ENCODE peak calls at places on chromosomes 7 and 10, in five cellular contexts. One of them, this sample, is unnamed.

GRCh38 chr10:63614371-63614891 is 93.2 kb downstream of the REEP3 start:
- DNase-seq in lung: no peak
- DNase-seq in nephron progenitor cell: no peak
- DNase-seq in mesothelial cell of epicardium: no peak
- DNase-seq in heart left ventricle: peak
- DNase-seq in this sample: no peak

GRCh38 chr10:47165711-47166404 is 134.1 kb upstream of the GDF10 start:
- DNase-seq in lung: peak
- DNase-seq in mesothelial cell of epicardium: no peak
- DNase-seq in nephron progenitor cell: no peak
- DNase-seq in heart left ventricle: peak
- DNase-seq in this sample: no peak

GRCh38 chr7:149664176-149664575 is 109.2 kb downstream of the ZNF467 start:
- DNase-seq in heart left ventricle: no peak
- DNase-seq in mesothelial cell of epicardium: no peak
- DNase-seq in nephron progenitor cell: no peak
- DNase-seq in lung: no peak
- DNase-seq in this sample: no peak

GRCh38 chr7:141511370-141512335 is 39.6 kb upstream of the AGK start:
- DNase-seq in lung: no peak
- DNase-seq in heart left ventricle: no peak
- DNase-seq in mesothelial cell of epicardium: no peak
- DNase-seq in nephron progenitor cell: peak
- DNase-seq in this sample: no peak

GRCh38 chr10:120607016-120607709 is 150.1 kb downstream of the PLPP4 start:
- DNase-seq in nephron progenitor cell: no peak
- DNase-seq in heart left ventricle: no peak
- DNase-seq in mesothelial cell of epicardium: no peak
- DNase-seq in lung: no peak
- DNase-seq in this sample: no peak

GRCh38 chr7:17485368-17485767 is 186.9 kb downstream of the AHR start:
- DNase-seq in lung: no peak
- DNase-seq in mesothelial cell of epicardium: no peak
- DNase-seq in nephron progenitor cell: no peak
- DNase-seq in heart left ventricle: no peak
- DNase-seq in this sample: no peak

GRCh38 chr10:15223174-15223573 is 54.7 kb upstream of the NMT2 start:
- DNase-seq in heart left ventricle: no peak
- DNase-seq in nephron progenitor cell: no peak
- DNase-seq in mesothelial cell of epicardium: no peak
- DNase-seq in lung: no peak
- DNase-seq in this sample: no peak

GRCh38 chr10:71725998-71726672 is 6.6 kb upstream of the C10orf105 start:
- DNase-seq in lung: no peak
- DNase-seq in heart left ventricle: no peak
- DNase-seq in mesothelial cell of epicardium: no peak
- DNase-seq in nephron progenitor cell: peak
- DNase-seq in this sample: no peak

GRCh38 chr10:62727935-62728334 is 76.6 kb upstream of the ADO start:
- DNase-seq in nephron progenitor cell: no peak
- DNase-seq in heart left ventricle: no peak
- DNase-seq in mesothelial cell of epicardium: no peak
- DNase-seq in lung: no peak
- DNase-seq in this sample: no peak

GRCh38 chr10:33952692-33953360 is 618.4 kb upstream of the NRP1 start:
- DNase-seq in mesothelial cell of epicardium: no peak
- DNase-seq in nephron progenitor cell: no peak
- DNase-seq in heart left ventricle: no peak
- DNase-seq in lung: no peak
- DNase-seq in this sample: no peak

GRCh38 chr7:55099086-55099831 is 80.4 kb downstream of the EGFR start:
- DNase-seq in nephron progenitor cell: no peak
- DNase-seq in lung: no peak
- DNase-seq in heart left ventricle: no peak
- DNase-seq in mesothelial cell of epicardium: no peak
- DNase-seq in this sample: no peak

GRCh38 chr10:131127122-131127589 is 184.4 kb downstream of the TCERG1L start:
- DNase-seq in heart left ventricle: no peak
- DNase-seq in mesothelial cell of epicardium: no peak
- DNase-seq in nephron progenitor cell: no peak
- DNase-seq in lung: no peak
- DNase-seq in this sample: no peak

GRCh38 chr7:155491812-155492211 is 33.9 kb downstream of the EN2 start:
- DNase-seq in nephron progenitor cell: no peak
- DNase-seq in mesothelial cell of epicardium: no peak
- DNase-seq in lung: no peak
- DNase-seq in heart left ventricle: no peak
- DNase-seq in this sample: no peak

GRCh38 chr10:113232928-113233511 is 283.0 kb downstream of the TCF7L2 start:
- DNase-seq in lung: peak
- DNase-seq in mesothelial cell of epicardium: no peak
- DNase-seq in heart left ventricle: no peak
- DNase-seq in nephron progenitor cell: no peak
- DNase-seq in this sample: no peak

GRCh38 chr7:119175916-119176627 is 951.6 kb downstream of the ANKRD7 start:
- DNase-seq in lung: no peak
- DNase-seq in mesothelial cell of epicardium: no peak
- DNase-seq in heart left ventricle: no peak
- DNase-seq in nephron progenitor cell: peak
- DNase-seq in this sample: no peak
- TF ChIP-seq CTCF in lung: peak
- TF ChIP-seq CTCF in mesothelial cell of epicardium: peak
- TF ChIP-seq CTCF in heart left ventricle: peak
- TF ChIP-seq CTCF in nephron progenitor cell: peak
- TF ChIP-seq CTCF in this sample: no peak

GRCh38 chr10:9305018-9305655 is 1250.6 kb downstream of the GATA3 start:
- DNase-seq in mesothelial cell of epicardium: no peak
- DNase-seq in heart left ventricle: no peak
- DNase-seq in lung: no peak
- DNase-seq in nephron progenitor cell: no peak
- DNase-seq in this sample: no peak
- TF ChIP-seq CTCF in mesothelial cell of epicardium: peak
- TF ChIP-seq CTCF in heart left ventricle: peak
- TF ChIP-seq CTCF in lung: no peak
- TF ChIP-seq CTCF in nephron progenitor cell: peak
- TF ChIP-seq CTCF in this sample: no peak

DNA sequence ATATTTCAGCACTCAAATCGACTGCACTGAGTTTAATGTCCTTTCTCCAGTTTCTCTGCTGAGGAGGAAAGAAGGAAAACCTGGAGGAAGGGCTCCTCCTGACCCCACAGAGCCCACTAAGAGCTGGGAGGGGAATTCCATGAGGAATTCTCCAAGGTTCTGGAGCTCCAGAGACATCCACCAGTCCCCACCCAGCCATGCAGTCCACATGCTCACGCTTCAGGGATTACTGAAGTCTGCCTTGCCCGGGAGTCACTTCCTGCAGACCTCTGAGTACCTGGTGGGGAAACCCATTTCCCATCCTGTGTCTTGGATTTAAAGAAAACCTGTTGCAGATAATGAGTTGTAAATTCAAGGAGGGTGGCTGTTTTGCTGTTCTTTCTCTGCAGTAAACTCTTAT is 100.8 kb downstream of the NEURL1 start:
- DNase-seq in mesothelial cell of epicardium: no peak
- DNase-seq in heart left ventricle: no peak
- DNase-seq in lung: no peak
- DNase-seq in nephron progenitor cell: no peak
- DNase-seq in this sample: no peak
- TF ChIP-seq CTCF in mesothelial cell of epicardium: no peak
- TF ChIP-seq CTCF in heart left ventricle: no peak
- TF ChIP-seq CTCF in lung: no peak
- TF ChIP-seq CTCF in nephron progenitor cell: no peak
- TF ChIP-seq CTCF in this sample: no peak

GRCh38 chr10:124249812-124250432 is 156.5 kb upstream of the CHST15 start:
- DNase-seq in heart left ventricle: no peak
- DNase-seq in mesothelial cell of epicardium: no peak
- DNase-seq in nephron progenitor cell: no peak
- DNase-seq in lung: no peak
- DNase-seq in this sample: no peak
- TF ChIP-seq CTCF in heart left ventricle: no peak
- TF ChIP-seq CTCF in mesothelial cell of epicardium: peak
- TF ChIP-seq CTCF in nephron progenitor cell: no peak
- TF ChIP-seq CTCF in lung: no peak
- TF ChIP-seq CTCF in this sample: no peak

DNA sequence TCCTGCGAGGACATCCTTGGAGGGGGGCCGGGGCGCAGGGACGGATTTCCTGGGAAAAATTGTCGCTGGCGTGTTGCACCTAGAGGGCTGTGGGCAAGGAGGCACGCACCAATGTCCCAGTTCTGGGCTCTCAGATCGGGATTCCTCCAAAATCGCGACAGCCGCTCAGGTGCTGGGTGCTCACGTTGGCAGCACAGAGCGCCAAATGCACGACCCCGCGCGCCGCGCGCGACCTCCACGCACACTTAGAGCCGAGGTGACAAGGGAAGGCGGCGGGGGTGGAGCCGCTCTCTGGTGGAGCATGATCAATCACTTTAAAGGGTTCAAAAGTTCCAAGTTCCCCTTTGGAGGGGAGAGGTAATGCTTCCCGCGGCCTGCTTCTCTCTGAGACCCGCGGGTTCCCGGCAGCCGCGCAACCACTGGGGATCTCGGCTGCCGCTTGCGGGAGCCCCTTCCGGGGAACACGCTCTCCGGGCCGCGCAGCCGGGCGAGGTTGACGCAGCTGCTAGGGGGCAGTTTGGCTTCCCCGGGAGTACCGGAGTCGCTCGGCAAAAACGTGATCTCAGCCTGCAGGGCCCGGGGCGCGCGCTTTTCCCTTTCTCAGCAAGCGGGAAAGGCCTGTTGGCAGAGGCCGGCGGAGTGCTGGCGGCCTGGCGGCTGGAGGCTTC is 25.4 kb downstream of the SKIDA1 start:
- DNase-seq in heart left ventricle: peak
- DNase-seq in lung: no peak
- DNase-seq in nephron progenitor cell: peak
- DNase-seq in mesothelial cell of epicardium: no peak
- DNase-seq in this sample: no peak
- TF ChIP-seq CTCF in heart left ventricle: no peak
- TF ChIP-seq CTCF in lung: no peak
- TF ChIP-seq CTCF in nephron progenitor cell: no peak
- TF ChIP-seq CTCF in mesothelial cell of epicardium: no peak
- TF ChIP-seq CTCF in this sample: no peak

GRCh38 chr10:94439275-94439861 is 37.0 kb downstream of the TBC1D12 start:
- DNase-seq in lung: no peak
- DNase-seq in mesothelial cell of epicardium: no peak
- DNase-seq in nephron progenitor cell: no peak
- DNase-seq in heart left ventricle: no peak
- DNase-seq in this sample: no peak
- TF ChIP-seq CTCF in lung: no peak
- TF ChIP-seq CTCF in mesothelial cell of epicardium: no peak
- TF ChIP-seq CTCF in nephron progenitor cell: no peak
- TF ChIP-seq CTCF in heart left ventricle: peak
- TF ChIP-seq CTCF in this sample: no peak

GRCh38 chr7:15326044-15326644 is 235.7 kb downstream of the AGMO start:
- DNase-seq in mesothelial cell of epicardium: no peak
- DNase-seq in nephron progenitor cell: no peak
- DNase-seq in heart left ventricle: no peak
- DNase-seq in lung: no peak
- DNase-seq in this sample: no peak
- TF ChIP-seq CTCF in mesothelial cell of epicardium: no peak
- TF ChIP-seq CTCF in nephron progenitor cell: peak
- TF ChIP-seq CTCF in heart left ventricle: peak
- TF ChIP-seq CTCF in lung: no peak
- TF ChIP-seq CTCF in this sample: no peak

This sample was measured in natural killer cell.